ENCODE peak calls at places on chromosomes 13 and 19, in ten cellular contexts. O is Caco-2; L is breast epithelium; G is mammary epithelial cell; F is DMS153; N is left lung; W is activated naive CD4-positive, alpha-beta T cell treated with anti-CD3 and anti-CD28 coated beads, Interleukin-2, amount 10 ng/mL, durations not matched to agents 7 days and 5 days; J is NCI-H1092; K is GOT3; Z is amniotic stem cell. X is an unnamed sample.
A peak's percentile ranks its signal among the peaks of the same experiment; 100 is the strongest.

GRCh38 chr19:58319241-58319640 is 7.6 kb upstream of the ZSCAN22 start:
- DNase-seq in W (no peak), N (no peak), L (no peak), J (no peak), F (no peak), G (peak; percentile 77), O (no peak), Z (no peak), K (no peak), X (no peak)

GRCh38 chr19:42370667-42371066 is 19.4 kb downstream of the CNFN start:
- DNase-seq in W (no peak), K (no peak), G (no peak), N (no peak), J (no peak), Z (no peak), L (no peak), O (no peak), F (no peak), X (no peak)

GRCh38 chr19:50325310-50326100 is 3.7 kb downstream of the KCNC3 start:
- DNase-seq in W (peak; percentile 77), J (peak; percentile 82), K (peak; percentile 30), O (peak; percentile 89), F (peak; percentile 87), Z (no peak), N (peak; percentile 64), L (no peak), G (peak; percentile 33), X (no peak)

GRCh38 chr13:38385152-38385891 is 35.7 kb downstream of the UFM1 start:
- DNase-seq in W (no peak), F (no peak), N (no peak), L (no peak), K (no peak), O (no peak), G (no peak), J (no peak), Z (no peak), X (no peak)

GRCh38 chr19:4744451-4745170 is 21.0 kb upstream of the DPP9 start:
- DNase-seq in F (no peak), L (no peak), J (no peak), N (peak; percentile 50), O (no peak), G (peak; percentile 84), K (peak; percentile 37), W (no peak), Z (peak; percentile 91), X (peak; percentile 81)

GRCh38 chr13:97020194-97020593 is 25.9 kb upstream of the OXGR1 start:
- DNase-seq in K (no peak), L (no peak), G (no peak), N (no peak), W (no peak), O (no peak), F (no peak), Z (no peak), J (no peak), X (no peak)

GRCh38 chr13:101452519-101453485 is at the start of gene ITGBL1:
- DNase-seq in W (no peak), Z (peak; percentile 20), G (peak; percentile 55), L (no peak), J (no peak), O (no peak), N (no peak), K (no peak), F (no peak), X (no peak)

GRCh38 chr13:52849727-52850395 is 1.4 kb upstream of the PCDH8 start:
- DNase-seq in J (peak; percentile 10), N (no peak), F (no peak), K (no peak), L (no peak), G (no peak), W (no peak), O (no peak), Z (no peak), X (no peak)

GRCh38 chr13:53672005-53672404 is 643.4 kb downstream of the OLFM4 start:
- DNase-seq in L (no peak), O (no peak), N (no peak), F (no peak), G (no peak), W (no peak), J (no peak), Z (no peak), K (no peak), X (no peak)

GRCh38 chr13:46489586-46490023 is 63.4 kb upstream of the LRCH1 start:
- DNase-seq in J (no peak), O (no peak), Z (peak; percentile 85), F (no peak), W (no peak), G (peak; percentile 81), L (no peak), N (no peak), K (no peak), X (no peak)

GRCh38 chr13:31093145-31093885 is 68.4 kb downstream of the HSPH1 start:
- DNase-seq in J (no peak), W (no peak), N (no peak), O (no peak), F (no peak), K (no peak), L (no peak), Z (no peak), G (peak; percentile 77), X (no peak)

GRCh38 chr19:46821512-46822359 is 28.9 kb downstream of the AP2S1 start:
- DNase-seq in L (no peak), F (no peak), O (no peak), J (no peak), W (peak; percentile 78), K (no peak), N (no peak), G (no peak), Z (no peak), X (no peak)

GRCh38 chr19:2495651-2496316 is 19.9 kb downstream of the GADD45B start:
- DNase-seq in O (no peak), L (no peak), G (no peak), J (no peak), W (no peak), N (peak; percentile 73), F (no peak), Z (no peak), K (no peak), X (peak; percentile 80)

GRCh38 chr13:44629465-44630183 is 53.5 kb upstream of the TSC22D1 start:
- DNase-seq in J (no peak), O (no peak), F (no peak), Z (no peak), N (no peak), W (no peak), L (no peak), K (no peak), G (no peak), X (no peak)

GRCh38 chr19:18109731-18110671 is 12.4 kb downstream of the MAST3 start:
- DNase-seq in N (peak; percentile 75), K (peak; percentile 12), L (no peak), F (no peak), W (peak; percentile 69), Z (no peak), J (no peak), O (peak; percentile 64), G (no peak), X (peak; percentile 74)

X was measured in sigmoid colon.